ENCODE peak calls at places on chromosomes 2 and 18, in five cellular contexts. H is progenitor cell of endocrine pancreas; V is foreskin keratinocyte; N is Ammon's horn; D is activated CD8-positive, alpha-beta memory T cell treated with anti-CD3 and anti-CD28 coated beads for 4 hours. F is an unnamed sample.

GRCh38 chr2:109405833-109406232 is 207.9 kb downstream of the SEPTIN10 start:
- DNase-seq in V (no peak), D (no peak), N (no peak), H (no peak), F (no peak)

GRCh38 chr2:197556456-197556855 is 40.6 kb downstream of the MOB4 start:
- DNase-seq in H (no peak), N (peak), V (no peak), D (no peak), F (no peak)

GRCh38 chr2:207530160-207531023 is 630 bp downstream of the CREB1 start:
- DNase-seq in V (no peak), D (peak), N (peak), H (peak), F (peak)

GRCh38 chr2:109061736-109062557 is 67.1 kb upstream of the SH3RF3 start:
- DNase-seq in D (no peak), V (no peak), H (no peak), N (no peak), F (no peak)

GRCh38 chr2:95525294-95526035 is 40.9 kb upstream of the TRIM43B start:
- DNase-seq in V (no peak), H (no peak), D (no peak), N (peak), F (no peak)

GRCh38 chr2:27242614-27242951 is 20.3 kb downstream of the SLC30A3 start:
- DNase-seq in N (no peak), D (no peak), H (no peak), V (no peak), F (no peak)

GRCh38 chr2:186950694-186951093 is 101.7 kb upstream of the ZSWIM2 start:
- DNase-seq in N (no peak), H (no peak), V (no peak), D (no peak), F (no peak)

GRCh38 chr2:234502285-234502918 is 5.5 kb upstream of the ARL4C start:
- DNase-seq in V (peak), N (no peak), D (no peak), H (no peak), F (no peak)

GRCh38 chr18:1499265-1499664 is 594.6 kb downstream of the ADCYAP1 start:
- DNase-seq in V (no peak), N (no peak), D (no peak), H (no peak), F (no peak)

GRCh38 chr18:23871410-23871809 is 143.1 kb upstream of the TTC39C start:
- DNase-seq in V (peak), D (peak), H (no peak), N (no peak), F (no peak)

F was measured in cerebellar cortex.